ENCODE peak calls at places on chromosomes 4 and X, in five cellular contexts. One of them, this sample, is unnamed.

GRCh38 chr4:148530114-148530513 is 87.9 kb upstream of the NR3C2 start:
- DNase-seq in uterus: no peak
- DNase-seq in H9: no peak
- DNase-seq in mucosa of descending colon: no peak
- DNase-seq in upper lobe of right lung: no peak
- DNase-seq in this sample: no peak

GRCh38 chr4:101987623-101988243 is 197.2 kb downstream of the BANK1 start:
- DNase-seq in uterus: no peak
- DNase-seq in H9: no peak
- DNase-seq in mucosa of descending colon: no peak
- DNase-seq in upper lobe of right lung: no peak
- DNase-seq in this sample: no peak

GRCh38 chrX:25561190-25561589 is 545.4 kb upstream of the ARX start:
- DNase-seq in uterus: no peak
- DNase-seq in H9: no peak
- DNase-seq in mucosa of descending colon: no peak
- DNase-seq in upper lobe of right lung: no peak
- DNase-seq in this sample: no peak

GRCh38 chr4:108355523-108356208 is 186.9 kb upstream of the LEF1 start:
- DNase-seq in uterus: no peak
- DNase-seq in H9: no peak
- DNase-seq in mucosa of descending colon: no peak
- DNase-seq in upper lobe of right lung: no peak
- DNase-seq in this sample: no peak

GRCh38 chrX:133723930-133724329 is 261.5 kb downstream of the GPC3 start:
- DNase-seq in uterus: no peak
- DNase-seq in H9: no peak
- DNase-seq in mucosa of descending colon: no peak
- DNase-seq in upper lobe of right lung: no peak
- DNase-seq in this sample: no peak

GRCh38 chrX:49162620-49163019 is at the start of gene MAGIX:
- DNase-seq in uterus: no peak
- DNase-seq in H9: peak
- DNase-seq in mucosa of descending colon: peak
- DNase-seq in upper lobe of right lung: no peak
- DNase-seq in this sample: peak

GRCh38 chr4:155407480-155407879 is 30.7 kb upstream of the MAP9 start:
- DNase-seq in uterus: no peak
- DNase-seq in H9: no peak
- DNase-seq in mucosa of descending colon: no peak
- DNase-seq in upper lobe of right lung: no peak
- DNase-seq in this sample: no peak

GRCh38 chrX:38271154-38271716 is 50.6 kb upstream of the SRPX start:
- DNase-seq in uterus: no peak
- DNase-seq in H9: no peak
- DNase-seq in mucosa of descending colon: no peak
- DNase-seq in upper lobe of right lung: no peak
- DNase-seq in this sample: no peak

GRCh38 chr4:153114771-153115321 is 89.4 kb upstream of the TRIM2 start:
- DNase-seq in uterus: no peak
- DNase-seq in H9: no peak
- DNase-seq in mucosa of descending colon: no peak
- DNase-seq in upper lobe of right lung: no peak
- DNase-seq in this sample: peak

GRCh38 chrX:134396174-134396573 is 63.8 kb upstream of the HPRT1 start:
- DNase-seq in uterus: no peak
- DNase-seq in H9: no peak
- DNase-seq in mucosa of descending colon: no peak
- DNase-seq in upper lobe of right lung: no peak
- DNase-seq in this sample: no peak

GRCh38 chr4:52890401-52890791 is 28.3 kb downstream of the RASL11B start:
- DNase-seq in uterus: no peak
- DNase-seq in H9: no peak
- DNase-seq in mucosa of descending colon: no peak
- DNase-seq in upper lobe of right lung: no peak
- DNase-seq in this sample: no peak

GRCh38 chr4:96193061-96193460 is 353.2 kb downstream of the PDHA2 start:
- DNase-seq in uterus: no peak
- DNase-seq in H9: no peak
- DNase-seq in mucosa of descending colon: no peak
- DNase-seq in upper lobe of right lung: no peak
- DNase-seq in this sample: no peak

GRCh38 chrX:125202486-125203378 is 116.9 kb upstream of the TEX13C start:
- DNase-seq in uterus: no peak
- DNase-seq in H9: peak
- DNase-seq in mucosa of descending colon: peak
- DNase-seq in upper lobe of right lung: no peak
- DNase-seq in this sample: no peak

GRCh38 chr4:13881880-13882279 is 254.4 kb upstream of the BOD1L1 start:
- DNase-seq in uterus: no peak
- DNase-seq in H9: no peak
- DNase-seq in mucosa of descending colon: no peak
- DNase-seq in upper lobe of right lung: no peak
- DNase-seq in this sample: no peak
- TF ChIP-seq CTCF in uterus: no peak
- TF ChIP-seq CTCF in H9: no peak
- TF ChIP-seq CTCF in mucosa of descending colon: no peak
- TF ChIP-seq CTCF in upper lobe of right lung: no peak
- TF ChIP-seq CTCF in this sample: no peak

GRCh38 chrX:806586-806985 is 176.0 kb downstream of the SHOX start:
- DNase-seq in uterus: no peak
- DNase-seq in H9: no peak
- DNase-seq in mucosa of descending colon: no peak
- DNase-seq in upper lobe of right lung: no peak
- DNase-seq in this sample: no peak
- TF ChIP-seq CTCF in uterus: no peak
- TF ChIP-seq CTCF in H9: no peak
- TF ChIP-seq CTCF in mucosa of descending colon: no peak
- TF ChIP-seq CTCF in upper lobe of right lung: no peak
- TF ChIP-seq CTCF in this sample: no peak

GRCh38 chrX:15143050-15143824 is 126.6 kb downstream of the ASB9 start:
- DNase-seq in uterus: peak
- DNase-seq in H9: peak
- DNase-seq in mucosa of descending colon: peak
- DNase-seq in upper lobe of right lung: peak
- DNase-seq in this sample: peak

GRCh38 chrX:15142084-15142715 is 127.7 kb downstream of the ASB9 start:
- DNase-seq in uterus: no peak
- DNase-seq in H9: no peak
- DNase-seq in mucosa of descending colon: no peak
- DNase-seq in upper lobe of right lung: no peak
- DNase-seq in this sample: no peak

GRCh38 chrX:15143825-15144121 is 126.1 kb downstream of the ASB9 start:
- DNase-seq in uterus: no peak
- DNase-seq in H9: no peak
- DNase-seq in mucosa of descending colon: no peak
- DNase-seq in upper lobe of right lung: no peak
- DNase-seq in this sample: no peak

GRCh38 chrX:15150578-15150977 is 119.3 kb downstream of the ASB9 start:
- DNase-seq in uterus: no peak
- DNase-seq in H9: no peak
- DNase-seq in mucosa of descending colon: no peak
- DNase-seq in upper lobe of right lung: no peak
- DNase-seq in this sample: no peak

GRCh38 chrX:15146515-15146914 is 123.4 kb downstream of the ASB9 start:
- DNase-seq in uterus: no peak
- DNase-seq in H9: peak
- DNase-seq in mucosa of descending colon: peak
- DNase-seq in upper lobe of right lung: no peak
- DNase-seq in this sample: peak
- TF ChIP-seq CTCF in uterus: no peak
- TF ChIP-seq CTCF in H9: peak
- TF ChIP-seq CTCF in mucosa of descending colon: no peak
- TF ChIP-seq CTCF in upper lobe of right lung: peak
- TF ChIP-seq CTCF in this sample: peak

GRCh38 chr4:76982638-76983579 is 33.4 kb downstream of the SEPTIN11 start:
- DNase-seq in uterus: no peak
- DNase-seq in H9: no peak
- DNase-seq in mucosa of descending colon: no peak
- DNase-seq in upper lobe of right lung: no peak
- DNase-seq in this sample: no peak
- TF ChIP-seq CTCF in uterus: no peak
- TF ChIP-seq CTCF in H9: peak
- TF ChIP-seq CTCF in mucosa of descending colon: no peak
- TF ChIP-seq CTCF in upper lobe of right lung: no peak
- TF ChIP-seq CTCF in this sample: no peak

GRCh38 chr4:138500869-138501268 is 258.7 kb upstream of the SLC7A11 start:
- DNase-seq in uterus: no peak
- DNase-seq in H9: no peak
- DNase-seq in mucosa of descending colon: no peak
- DNase-seq in upper lobe of right lung: no peak
- DNase-seq in this sample: no peak

GRCh38 chr4:138492178-138492577 is 250.0 kb upstream of the SLC7A11 start:
- DNase-seq in uterus: no peak
- DNase-seq in H9: no peak
- DNase-seq in mucosa of descending colon: no peak
- DNase-seq in upper lobe of right lung: no peak
- DNase-seq in this sample: no peak

GRCh38 chr4:138499627-138500026 is 257.5 kb upstream of the SLC7A11 start:
- DNase-seq in uterus: no peak
- DNase-seq in H9: no peak
- DNase-seq in mucosa of descending colon: no peak
- DNase-seq in upper lobe of right lung: no peak
- DNase-seq in this sample: no peak

DNA sequence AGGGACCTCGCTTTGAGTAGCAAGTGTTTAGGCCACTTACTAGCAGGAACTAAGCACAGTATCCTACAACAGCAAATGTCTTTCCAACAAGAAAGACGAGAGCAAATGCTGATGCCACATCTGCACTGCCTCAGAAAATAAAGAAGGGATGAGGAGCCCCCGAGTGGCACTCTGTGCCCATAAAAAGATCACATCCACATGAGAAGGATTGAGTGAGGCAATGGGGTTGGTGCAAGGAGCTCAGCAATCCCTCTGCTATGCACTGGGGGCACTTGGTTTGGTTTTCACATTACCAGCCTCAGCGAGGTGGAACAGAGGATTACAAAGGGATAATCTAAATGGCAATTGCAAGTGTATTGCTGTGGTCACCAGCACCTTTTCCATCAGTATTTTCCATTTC is 252.8 kb upstream of the SLC7A11 start:
- DNase-seq in uterus: no peak
- DNase-seq in H9: peak
- DNase-seq in mucosa of descending colon: no peak
- DNase-seq in upper lobe of right lung: no peak
- DNase-seq in this sample: peak
- TF ChIP-seq CTCF in uterus: no peak
- TF ChIP-seq CTCF in H9: peak
- TF ChIP-seq CTCF in mucosa of descending colon: no peak
- TF ChIP-seq CTCF in upper lobe of right lung: peak
- TF ChIP-seq CTCF in this sample: peak

GRCh38 chrX:115958687-115959359 is 211.7 kb upstream of the AGTR2 start:
- DNase-seq in uterus: no peak
- DNase-seq in H9: peak
- DNase-seq in mucosa of descending colon: no peak
- DNase-seq in upper lobe of right lung: no peak
- DNase-seq in this sample: no peak

GRCh38 chrX:115952417-115953092 is 218.0 kb upstream of the AGTR2 start:
- DNase-seq in uterus: no peak
- DNase-seq in H9: peak
- DNase-seq in mucosa of descending colon: no peak
- DNase-seq in upper lobe of right lung: no peak
- DNase-seq in this sample: no peak

GRCh38 chrX:115960440-115961084 is 210.0 kb upstream of the AGTR2 start:
- DNase-seq in uterus: no peak
- DNase-seq in H9: no peak
- DNase-seq in mucosa of descending colon: peak
- DNase-seq in upper lobe of right lung: no peak
- DNase-seq in this sample: no peak

GRCh38 chrX:115957862-115958490 is 212.6 kb upstream of the AGTR2 start:
- DNase-seq in uterus: no peak
- DNase-seq in H9: peak
- DNase-seq in mucosa of descending colon: no peak
- DNase-seq in upper lobe of right lung: no peak
- DNase-seq in this sample: no peak
- TF ChIP-seq CTCF in uterus: no peak
- TF ChIP-seq CTCF in H9: peak
- TF ChIP-seq CTCF in mucosa of descending colon: no peak
- TF ChIP-seq CTCF in upper lobe of right lung: no peak
- TF ChIP-seq CTCF in this sample: no peak